ENCODE peak calls at places on chromosomes 7 and 10, in four cellular contexts. One of them, this sample, is unnamed. For H3K36me3 and H3K4me1, the result is how much of the 10 kb centered on the place peaks cover.

GRCh38 chr10:27247441-27247840 is 6.8 kb upstream of the ACBD5 start:
- DNase-seq in left ventricle myocardium inferior: no peak
- DNase-seq in hepatocyte: no peak
- DNase-seq in psoas muscle: no peak
- DNase-seq in this sample: no peak

GRCh38 chr10:85789125-85789524 is 577.5 kb downstream of the GRID1 start:
- DNase-seq in psoas muscle: no peak
- DNase-seq in left ventricle myocardium inferior: no peak
- DNase-seq in hepatocyte: no peak
- DNase-seq in this sample: no peak

GRCh38 chr7:41832936-41833335 is 130.0 kb upstream of the INHBA start:
- DNase-seq in hepatocyte: no peak
- DNase-seq in left ventricle myocardium inferior: no peak
- DNase-seq in psoas muscle: no peak
- DNase-seq in this sample: no peak

GRCh38 chr7:67392596-67393438 is 396.2 kb downstream of the TYW1 start:
- DNase-seq in hepatocyte: no peak
- DNase-seq in psoas muscle: no peak
- DNase-seq in left ventricle myocardium inferior: no peak
- DNase-seq in this sample: no peak

GRCh38 chr10:100101526-100102076 is 19.9 kb upstream of the CPN1 start:
- DNase-seq in left ventricle myocardium inferior: no peak
- DNase-seq in psoas muscle: no peak
- DNase-seq in hepatocyte: peak
- DNase-seq in this sample: peak

GRCh38 chr7:42226354-42226941 is 10.6 kb downstream of the GLI3 start:
- DNase-seq in psoas muscle: no peak
- DNase-seq in hepatocyte: no peak
- DNase-seq in left ventricle myocardium inferior: no peak
- DNase-seq in this sample: no peak

GRCh38 chr10:60916025-60916424 is 28.0 kb downstream of the RHOBTB1 start:
- DNase-seq in hepatocyte: no peak
- DNase-seq in left ventricle myocardium inferior: no peak
- DNase-seq in psoas muscle: no peak
- DNase-seq in this sample: no peak

GRCh38 chr10:22623624-22624263 is 90.6 kb downstream of the PIP4K2A start:
- DNase-seq in left ventricle myocardium inferior: no peak
- DNase-seq in hepatocyte: no peak
- DNase-seq in psoas muscle: no peak
- DNase-seq in this sample: no peak

GRCh38 chr7:2979276-2979675 is 64.4 kb downstream of the CARD11 start:
- DNase-seq in hepatocyte: no peak
- DNase-seq in left ventricle myocardium inferior: no peak
- DNase-seq in psoas muscle: no peak
- DNase-seq in this sample: no peak

DNA sequence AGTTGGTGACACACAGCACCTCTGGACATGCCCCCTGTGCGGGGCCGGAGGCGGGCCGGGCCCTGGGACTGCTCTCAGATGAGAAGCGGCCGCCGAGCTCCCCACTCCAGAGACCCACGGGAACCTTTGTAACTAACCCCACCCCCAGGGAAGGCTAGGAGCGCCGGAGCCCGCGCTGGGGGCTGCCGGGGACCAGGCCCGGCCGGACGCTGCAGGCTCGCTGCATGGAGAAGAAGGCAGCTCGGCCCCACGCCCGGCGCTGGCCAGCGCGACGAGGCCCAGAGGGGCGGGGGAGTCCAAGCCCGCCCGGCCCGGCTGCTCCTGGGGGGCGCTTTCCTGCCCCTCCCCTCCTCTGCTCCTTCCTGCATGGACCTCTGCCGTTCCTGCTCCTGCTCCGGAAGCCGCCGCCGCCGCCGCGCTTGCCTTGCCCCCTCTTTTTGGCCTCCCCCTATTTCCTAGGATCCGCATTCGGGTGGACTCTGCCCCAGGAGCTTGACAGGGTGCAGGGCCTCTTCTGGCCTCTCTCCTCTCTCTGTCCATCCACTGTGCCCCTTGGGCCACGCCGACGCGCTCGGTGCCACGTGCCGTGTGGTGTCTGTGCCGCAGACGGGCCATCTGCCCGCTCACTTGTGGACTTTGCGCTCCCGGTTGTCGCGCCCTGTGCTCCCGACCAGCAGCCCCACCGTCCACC is 36.7 kb downstream of the AGAP3 start:
- DNase-seq in left ventricle myocardium inferior: no peak
- DNase-seq in psoas muscle: no peak
- DNase-seq in hepatocyte: no peak
- DNase-seq in this sample: no peak
- H3K36me3 ChIP-seq in left ventricle myocardium inferior: half or more
- H3K36me3 ChIP-seq in psoas muscle: under half
- H3K36me3 ChIP-seq in hepatocyte: under half
- H3K36me3 ChIP-seq in this sample: under half

GRCh38 chr7:25553580-25554274 is 325.4 kb upstream of the NPVF start:
- DNase-seq in hepatocyte: no peak
- DNase-seq in left ventricle myocardium inferior: no peak
- DNase-seq in psoas muscle: no peak
- DNase-seq in this sample: no peak
- H3K4me1 ChIP-seq in hepatocyte: under half
- H3K4me1 ChIP-seq in left ventricle myocardium inferior: under half
- H3K4me1 ChIP-seq in psoas muscle: under half
- H3K4me1 ChIP-seq in this sample: under half

DNA sequence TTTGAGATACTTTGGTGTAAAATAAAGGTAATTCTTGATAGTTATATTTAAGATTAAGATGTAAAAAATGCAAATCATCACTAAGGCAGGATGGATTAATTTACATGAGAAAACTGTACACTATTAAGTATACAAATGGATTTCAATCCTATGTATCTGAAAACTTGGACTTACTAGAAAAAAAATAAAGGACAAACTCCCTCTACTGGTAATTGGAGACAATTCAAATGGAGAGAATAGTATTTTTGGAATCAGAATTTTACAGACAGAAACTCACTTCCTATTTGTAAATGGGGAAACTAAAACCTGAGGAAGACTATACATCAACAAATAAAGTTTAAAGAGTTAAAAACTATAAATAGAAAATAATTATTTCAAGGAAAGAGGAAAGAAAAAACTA is 62.6 kb downstream of the CUL2 start:
- DNase-seq in hepatocyte: no peak
- DNase-seq in left ventricle myocardium inferior: no peak
- DNase-seq in psoas muscle: no peak
- DNase-seq in this sample: peak
- H3K36me3 ChIP-seq in hepatocyte: under half
- H3K36me3 ChIP-seq in left ventricle myocardium inferior: half or more
- H3K36me3 ChIP-seq in psoas muscle: under half
- H3K36me3 ChIP-seq in this sample: under half

GRCh38 chr10:110862961-110863360 is 8.8 kb upstream of the PDCD4 start:
- DNase-seq in left ventricle myocardium inferior: no peak
- DNase-seq in hepatocyte: no peak
- DNase-seq in psoas muscle: no peak
- DNase-seq in this sample: no peak
- H3K4me1 ChIP-seq in left ventricle myocardium inferior: under half
- H3K4me1 ChIP-seq in hepatocyte: half or more
- H3K4me1 ChIP-seq in psoas muscle: under half
- H3K4me1 ChIP-seq in this sample: under half

GRCh38 chr10:32017044-32017443 is 39.2 kb downstream of the KIF5B start:
- DNase-seq in left ventricle myocardium inferior: no peak
- DNase-seq in psoas muscle: no peak
- DNase-seq in hepatocyte: no peak
- DNase-seq in this sample: no peak

GRCh38 chr10:32015386-32015785 is 40.8 kb downstream of the KIF5B start:
- DNase-seq in left ventricle myocardium inferior: no peak
- DNase-seq in psoas muscle: no peak
- DNase-seq in hepatocyte: no peak
- DNase-seq in this sample: no peak
- H3K36me3 ChIP-seq in left ventricle myocardium inferior: half or more
- H3K36me3 ChIP-seq in psoas muscle: under half
- H3K36me3 ChIP-seq in hepatocyte: under half
- H3K36me3 ChIP-seq in this sample: under half

GRCh38 chr7:100219271-100219737 is 445 bp upstream of the PVRIG start:
- DNase-seq in psoas muscle: no peak
- DNase-seq in hepatocyte: no peak
- DNase-seq in left ventricle myocardium inferior: no peak
- DNase-seq in this sample: no peak
- H3K4me1 ChIP-seq in psoas muscle: under half
- H3K4me1 ChIP-seq in hepatocyte: under half
- H3K4me1 ChIP-seq in left ventricle myocardium inferior: under half
- H3K4me1 ChIP-seq in this sample: under half

GRCh38 chr7:128837521-128837921 is 7.3 kb downstream of the FLNC start:
- DNase-seq in psoas muscle: peak
- DNase-seq in hepatocyte: no peak
- DNase-seq in left ventricle myocardium inferior: no peak
- DNase-seq in this sample: no peak

GRCh38 chr7:128833939-128834310 is 3.7 kb downstream of the FLNC start:
- DNase-seq in left ventricle myocardium inferior: no peak
- DNase-seq in psoas muscle: no peak
- DNase-seq in hepatocyte: peak
- DNase-seq in this sample: no peak

GRCh38 chr7:128836729-128837348 is 6.6 kb downstream of the FLNC start:
- DNase-seq in psoas muscle: peak
- DNase-seq in hepatocyte: no peak
- DNase-seq in left ventricle myocardium inferior: peak
- DNase-seq in this sample: no peak

GRCh38 chr7:128835231-128835751 is 5.1 kb downstream of the FLNC start:
- DNase-seq in left ventricle myocardium inferior: no peak
- DNase-seq in psoas muscle: peak
- DNase-seq in hepatocyte: no peak
- DNase-seq in this sample: no peak

GRCh38 chr7:128835790-128836641 is 5.8 kb downstream of the FLNC start:
- DNase-seq in hepatocyte: no peak
- DNase-seq in psoas muscle: peak
- DNase-seq in left ventricle myocardium inferior: no peak
- DNase-seq in this sample: no peak
- H3K36me3 ChIP-seq in hepatocyte: under half
- H3K36me3 ChIP-seq in psoas muscle: under half
- H3K36me3 ChIP-seq in left ventricle myocardium inferior: half or more
- H3K36me3 ChIP-seq in this sample: under half

This sample was measured in small intestine.